ENCODE peak calls at places on chromosomes 13 and 19, in ten cellular contexts. E is body of pancreas, D is breast epithelium, W is uterus, Y is stomach, B is A549, A is tibial nerve, C is ovary, M is spleen, I is K562. J is an unnamed sample.

GRCh38 chr19:37966211-37967072 is 59.4 kb downstream of the SIPA1L3 start:
- DNase-seq in E (no peak), D (no peak), W (no peak), Y (no peak), B (no peak), A (no peak), C (no peak), M (no peak), I (no peak), J (peak)

GRCh38 chr13:97948041-97948440 is 5.4 kb upstream of the IPO5 start:
- DNase-seq in E (no peak), D (no peak), W (no peak), Y (no peak), B (no peak), A (no peak), C (no peak), M (no peak), I (no peak), J (peak)

GRCh38 chr19:1261863-1262686 is 7.1 kb upstream of the CIRBP start:
- DNase-seq in E (peak), D (peak), W (peak), Y (peak), B (peak), A (peak), C (peak), M (peak), I (no peak), J (peak)

GRCh38 chr13:39273953-39274352 is 235.7 kb downstream of the NHLRC3 start:
- DNase-seq in E (peak), D (no peak), W (no peak), Y (peak), B (peak), A (no peak), C (no peak), M (no peak), I (peak), J (no peak)

GRCh38 chr13:73578251-73578875 is 519.6 kb downstream of the KLF5 start:
- DNase-seq in E (no peak), D (no peak), W (no peak), Y (no peak), B (no peak), A (no peak), C (no peak), M (no peak), I (no peak), J (no peak)

GRCh38 chr13:71856548-71856947 is 10.5 kb downstream of the DACH1 start:
- DNase-seq in E (no peak), D (no peak), W (no peak), Y (no peak), B (no peak), A (no peak), C (no peak), M (no peak), I (no peak), J (no peak)

GRCh38 chr13:79406597-79406908 is 498 bp upstream of the RBM26 start:
- DNase-seq in E (no peak), D (no peak), W (no peak), Y (no peak), B (no peak), A (no peak), C (no peak), M (no peak), I (no peak), J (no peak)

GRCh38 chr19:44002212-44002565 is 568 bp upstream of the ZNF230 start:
- DNase-seq in E (no peak), D (no peak), W (no peak), Y (no peak), B (no peak), A (no peak), C (no peak), M (no peak), I (no peak), J (no peak)

GRCh38 chr13:110716235-110716505 is 2.7 kb downstream of the ING1 start:
- DNase-seq in E (peak), D (no peak), W (peak), Y (peak), B (peak), A (peak), C (peak), M (no peak), I (peak), J (no peak)

GRCh38 chr19:5035817-5036732 is 67.2 kb downstream of the KDM4B start:
- DNase-seq in E (no peak), D (no peak), W (no peak), Y (no peak), B (no peak), A (no peak), C (no peak), M (no peak), I (no peak), J (no peak)

GRCh38 chr19:21568816-21569496 is 63.6 kb downstream of the ZNF429 start:
- DNase-seq in E (peak), D (peak), W (peak), Y (peak), B (no peak), A (peak), C (peak), M (no peak), I (no peak), J (peak)

GRCh38 chr13:40130871-40131636 is 475.6 kb downstream of the COG6 start:
- DNase-seq in E (no peak), D (no peak), W (peak), Y (no peak), B (peak), A (no peak), C (no peak), M (no peak), I (peak), J (no peak)

GRCh38 chr13:83024955-83025594 is 857.2 kb downstream of the SLITRK1 start:
- DNase-seq in E (no peak), D (no peak), W (no peak), Y (no peak), B (no peak), A (no peak), C (no peak), M (no peak), I (no peak), J (no peak)

GRCh38 chr13:101264931-101265330 is 151.4 kb downstream of the NALCN start:
- DNase-seq in E (no peak), D (no peak), W (no peak), Y (no peak), B (no peak), A (no peak), C (no peak), M (no peak), I (no peak), J (no peak)

GRCh38 chr13:56561327-56561726 is 579.4 kb upstream of the PRR20A start:
- DNase-seq in E (no peak), D (no peak), W (no peak), Y (no peak), B (no peak), A (no peak), C (no peak), M (no peak), I (peak), J (no peak)

GRCh38 chr19:16470541-16470910 is 1.2 kb downstream of the EPS15L1 start:
- DNase-seq in E (no peak), D (no peak), W (no peak), Y (no peak), B (no peak), A (no peak), C (no peak), M (no peak), I (no peak), J (no peak)

GRCh38 chr13:113646921-113647340 is 11.1 kb downstream of the ATP4B start:
- DNase-seq in E (peak), D (peak), W (peak), Y (peak), B (no peak), A (peak), C (no peak), M (peak), I (no peak), J (peak)

GRCh38 chr13:80082396-80083096 is 258.4 kb downstream of the SPRY2 start:
- DNase-seq in E (no peak), D (no peak), W (no peak), Y (no peak), B (no peak), A (no peak), C (no peak), M (no peak), I (no peak), J (no peak)

GRCh38 chr19:30450101-30450500 is 77.9 kb downstream of the ZNF536 start:
- DNase-seq in E (no peak), D (no peak), W (peak), Y (no peak), B (no peak), A (no peak), C (peak), M (peak), I (no peak), J (peak)

GRCh38 chr13:50871405-50871804 is 27.9 kb upstream of the DLEU7 start:
- DNase-seq in E (no peak), D (no peak), W (no peak), Y (no peak), B (no peak), A (no peak), C (no peak), M (no peak), I (no peak), J (no peak)

GRCh38 chr13:37163626-37164365 is 58.3 kb upstream of the CSNK1A1L start:
- DNase-seq in E (no peak), D (no peak), W (no peak), Y (no peak), B (no peak), A (no peak), C (no peak), M (no peak), I (no peak), J (no peak)

GRCh38 chr19:56170261-56170660 is 5.5 kb upstream of the GALP start:
- DNase-seq in E (peak), D (no peak), W (no peak), Y (no peak), B (peak), A (no peak), C (no peak), M (no peak), I (peak), J (no peak)

GRCh38 chr19:18718846-18719458 is 35.5 kb downstream of the CRTC1 start:
- DNase-seq in E (no peak), D (no peak), W (no peak), Y (no peak), B (no peak), A (no peak), C (no peak), M (no peak), I (no peak), J (no peak)

GRCh38 chr19:54554006-54554405 is 19.6 kb upstream of the LILRA2 start:
- DNase-seq in E (no peak), D (no peak), W (no peak), Y (no peak), B (no peak), A (no peak), C (no peak), M (no peak), I (no peak), J (no peak)

GRCh38 chr19:9011875-9012274 is 1.7 kb upstream of the MUC16 start:
- DNase-seq in E (no peak), D (no peak), W (no peak), Y (no peak), B (no peak), A (no peak), C (no peak), M (no peak), I (no peak), J (no peak)

GRCh38 chr19:15614507-15615379 is at the start of gene CYP4F8:
- DNase-seq in E (peak), D (no peak), W (no peak), Y (no peak), B (no peak), A (no peak), C (no peak), M (no peak), I (no peak), J (no peak)

GRCh38 chr13:38686635-38687245 is at the start of gene FREM2:
- DNase-seq in E (peak), D (no peak), W (no peak), Y (peak), B (peak), A (no peak), C (peak), M (no peak), I (no peak), J (no peak)

GRCh38 chr13:67048084-67048792 is 181.9 kb downstream of the PCDH9 start:
- DNase-seq in E (peak), D (no peak), W (no peak), Y (no peak), B (no peak), A (no peak), C (no peak), M (no peak), I (peak), J (no peak)

GRCh38 chr13:46119883-46120614 is 15.2 kb upstream of the CPB2 start:
- DNase-seq in E (peak), D (no peak), W (no peak), Y (no peak), B (peak), A (no peak), C (peak), M (no peak), I (peak), J (no peak)

GRCh38 chr13:99590519-99591011 is 89.3 kb downstream of the TM9SF2 start:
- DNase-seq in E (no peak), D (no peak), W (no peak), Y (no peak), B (no peak), A (no peak), C (no peak), M (no peak), I (no peak), J (no peak)

GRCh38 chr19:13270514-13271105 is 120.4 kb downstream of the IER2 start:
- DNase-seq in E (no peak), D (no peak), W (no peak), Y (no peak), B (no peak), A (no peak), C (no peak), M (no peak), I (no peak), J (no peak)

GRCh38 chr13:97342936-97343335 is 91.0 kb upstream of the RAP2A start:
- DNase-seq in E (no peak), D (no peak), W (no peak), Y (no peak), B (no peak), A (no peak), C (no peak), M (no peak), I (no peak), J (no peak)

GRCh38 chr19:14056069-14056666 is 5.7 kb downstream of the PALM3 start:
- DNase-seq in E (no peak), D (no peak), W (no peak), Y (no peak), B (no peak), A (no peak), C (no peak), M (no peak), I (no peak), J (no peak)

GRCh38 chr19:45066921-45067661 is 9.2 kb downstream of the ZNF296 start:
- DNase-seq in E (no peak), D (no peak), W (no peak), Y (no peak), B (no peak), A (no peak), C (no peak), M (no peak), I (no peak), J (no peak)
- TF ChIP-seq POLR2A in E (no peak), D (no peak), W (no peak), Y (no peak), B (no peak), A (no peak), C (no peak), M (no peak), I (no peak), J (no peak)

GRCh38 chr13:28822161-28822560 is 2.0 kb downstream of the MTUS2 start:
- DNase-seq in E (no peak), D (no peak), W (no peak), Y (no peak), B (no peak), A (no peak), C (no peak), M (no peak), I (no peak), J (no peak)

GRCh38 chr13:28817204-28817603 is 2.9 kb upstream of the MTUS2 start:
- DNase-seq in E (no peak), D (no peak), W (no peak), Y (no peak), B (peak), A (no peak), C (no peak), M (no peak), I (peak), J (no peak)

GRCh38 chr13:28820099-28821051 is at the start of gene MTUS2:
- DNase-seq in E (peak), D (no peak), W (no peak), Y (no peak), B (no peak), A (no peak), C (no peak), M (no peak), I (peak), J (no peak)

GRCh38 chr13:28819748-28820098 is 416 bp upstream of the MTUS2 start:
- DNase-seq in E (peak), D (no peak), W (no peak), Y (peak), B (peak), A (no peak), C (no peak), M (no peak), I (peak), J (no peak)

GRCh38 chr13:28819046-28819747 is 942 bp upstream of the MTUS2 start:
- DNase-seq in E (peak), D (no peak), W (peak), Y (no peak), B (peak), A (no peak), C (no peak), M (no peak), I (no peak), J (no peak)
- H3K4me3 ChIP-seq in E (no peak), D (no peak), W (no peak), Y (peak), B (peak), A (no peak), C (no peak), M (peak), I (no peak), J (no peak)

GRCh38 chr19:50050406-50051223 is 24.8 kb downstream of the ZNF473 start:
- DNase-seq in E (peak), D (peak), W (peak), Y (peak), B (peak), A (peak), C (peak), M (peak), I (peak), J (peak)
- TF ChIP-seq POLR2A in E (no peak), D (no peak), W (no peak), Y (no peak), B (no peak), A (no peak), C (no peak), M (no peak), I (no peak), J (no peak)

GRCh38 chr13:27967736-27968315 is 1.3 kb downstream of the CDX2 start:
- DNase-seq in E (peak), D (no peak), W (no peak), Y (peak), B (peak), A (no peak), C (no peak), M (no peak), I (no peak), J (peak)
- H3K4me3 ChIP-seq in E (peak), D (no peak), W (peak), Y (no peak), B (peak), A (no peak), C (peak), M (no peak), I (no peak), J (no peak)

J was measured in lower leg skin.